ENCODE peak calls at places on chromosomes 13 and 19, in four cellular contexts. I, E, J and Y are unnamed samples.

GRCh38 chr13:30133976-30134375 is 173.4 kb downstream of the KATNAL1 start:
- DNase-seq in E (no peak), I (no peak), J (no peak), Y (no peak)

GRCh38 chr19:49954092-49954825 is 6.7 kb downstream of the SIGLEC11 start:
- DNase-seq in I (no peak), E (no peak), J (no peak), Y (no peak)

GRCh38 chr13:97852181-97852874 is 101.1 kb upstream of the IPO5 start:
- DNase-seq in I (no peak), J (no peak), E (no peak), Y (no peak)

GRCh38 chr13:101876951-101877350 is 424.5 kb downstream of the ITGBL1 start:
- DNase-seq in J (no peak), I (no peak), E (no peak), Y (no peak)

GRCh38 chr13:35472308-35473008 is 4.0 kb downstream of the MAB21L1 start:
- DNase-seq in E (no peak), J (no peak), I (no peak), Y (peak)

GRCh38 chr13:23966691-23967615 is 69.7 kb upstream of the C1QTNF9B start:
- DNase-seq in E (no peak), J (no peak), I (peak), Y (no peak)

GRCh38 chr13:96730676-96731075 is 263.6 kb downstream of the OXGR1 start:
- DNase-seq in J (no peak), E (no peak), I (no peak), Y (no peak)

GRCh38 chr19:3178973-3179738 is 587 bp downstream of the S1PR4 start:
- DNase-seq in E (no peak), J (no peak), I (no peak), Y (no peak)

GRCh38 chr13:109569938-109570711 is 216.3 kb downstream of the IRS2 start:
- DNase-seq in J (no peak), E (no peak), I (peak), Y (no peak)

GRCh38 chr13:30744686-30745085 is 9.3 kb downstream of the ALOX5AP start:
- DNase-seq in J (no peak), E (no peak), I (no peak), Y (no peak)

GRCh38 chr13:95624020-95624419 is 20.5 kb downstream of the DZIP1 start:
- DNase-seq in E (peak), J (peak), I (no peak), Y (peak)

GRCh38 chr13:71613347-71613746 is 253.7 kb downstream of the DACH1 start:
- DNase-seq in I (no peak), J (no peak), E (no peak), Y (no peak)

GRCh38 chr13:58712191-58712590 is 1080.6 kb downstream of the PCDH17 start:
- DNase-seq in J (no peak), I (no peak), E (peak), Y (no peak)

GRCh38 chr13:46288570-46289259 is 77.0 kb downstream of the LRRC63 start:
- DNase-seq in J (peak), I (peak), E (no peak), Y (peak)

GRCh38 chr19:12784394-12784870 is 6.9 kb upstream of the JUNB start:
- DNase-seq in E (no peak), J (no peak), I (no peak), Y (no peak)

GRCh38 chr19:5024282-5024681 is 55.4 kb downstream of the KDM4B start:
- DNase-seq in E (no peak), J (no peak), I (no peak), Y (no peak)

GRCh38 chr13:110503037-110503901 is 58.3 kb downstream of the RAB20 start:
- DNase-seq in J (no peak), I (no peak), E (no peak), Y (no peak)

GRCh38 chr13:29535663-29536655 is 59.5 kb downstream of the SLC7A1 start:
- DNase-seq in E (no peak), J (no peak), I (no peak), Y (no peak)

GRCh38 chr19:31548941-31549340 is 199.7 kb upstream of the TSHZ3 start:
- DNase-seq in I (no peak), E (no peak), J (no peak), Y (no peak)

GRCh38 chr13:31947105-31947504 is 84.5 kb upstream of the FRY start:
- DNase-seq in I (no peak), E (no peak), J (no peak), Y (no peak)

GRCh38 chr19:54325631-54326030 is 12.7 kb upstream of the LILRA5 start:
- DNase-seq in J (no peak), E (no peak), I (no peak), Y (no peak)

GRCh38 chr13:95455782-95456181 is 96.7 kb upstream of the CLDN10 start:
- DNase-seq in J (no peak), E (no peak), I (no peak), Y (no peak)

GRCh38 chr13:44307844-44308243 is 65.8 kb upstream of the SERP2 start:
- DNase-seq in J (peak), E (no peak), I (no peak), Y (no peak)

GRCh38 chr13:45196622-45197021 is 4.2 kb downstream of the KCTD4 start:
- DNase-seq in J (no peak), E (no peak), I (no peak), Y (no peak)

GRCh38 chr19:41528106-41528505 is 47.9 kb upstream of the CEACAM21 start:
- DNase-seq in J (no peak), I (no peak), E (no peak), Y (no peak)

GRCh38 chr19:46748325-46749109 is 2.3 kb upstream of the STRN4 start:
- DNase-seq in J (no peak), E (peak), I (no peak), Y (peak)

GRCh38 chr13:74629985-74630384 is 495.8 kb upstream of the KLF12 start:
- DNase-seq in E (no peak), I (no peak), J (no peak), Y (no peak)

GRCh38 chr13:99686944-99687382 is 185.7 kb downstream of the TM9SF2 start:
- DNase-seq in I (no peak), E (peak), J (no peak), Y (no peak)

GRCh38 chr19:8423821-8424223 is 10.7 kb downstream of the MARCHF2 start:
- DNase-seq in J (peak), I (no peak), E (no peak), Y (peak)

GRCh38 chr19:38663156-38663651 is 15.8 kb downstream of the ACTN4 start:
- DNase-seq in I (no peak), E (no peak), J (no peak), Y (no peak)
- H3K9ac ChIP-seq in I (no peak), E (no peak), J (no peak), Y (no peak)

GRCh38 chr13:113208424-113209335 is at the start of gene PCID2:
- DNase-seq in J (peak), I (peak), E (peak), Y (peak)

GRCh38 chr13:113209336-113209879 is at the start of gene CUL4A:
- DNase-seq in E (peak), J (peak), I (no peak), Y (peak)

GRCh38 chr13:113210834-113211233 is 1.4 kb downstream of the CUL4A start:
- DNase-seq in I (no peak), E (no peak), J (no peak), Y (no peak)

GRCh38 chr13:113209880-113210421 is 538 bp downstream of the CUL4A start:
- DNase-seq in I (no peak), J (peak), E (peak), Y (peak)

GRCh38 chr13:113211774-113212173 is 2.4 kb downstream of the CUL4A start:
- DNase-seq in E (no peak), I (no peak), J (no peak), Y (no peak)
- TF ChIP-seq YY1 in E (no peak), I (no peak), J (no peak), Y (no peak)

GRCh38 chr13:85632526-85633215 is 166.5 kb downstream of the SLITRK6 start:
- DNase-seq in I (no peak), E (no peak), J (no peak), Y (no peak)

GRCh38 chr13:85626603-85627002 is 172.6 kb downstream of the SLITRK6 start:
- DNase-seq in I (no peak), J (no peak), E (no peak), Y (no peak)

GRCh38 chr13:85631801-85632200 is 167.4 kb downstream of the SLITRK6 start:
- DNase-seq in I (no peak), J (no peak), E (no peak), Y (no peak)
- H3K9ac ChIP-seq in I (no peak), J (no peak), E (no peak), Y (no peak)

GRCh38 chr19:1467228-1467511 is 11.8 kb downstream of the C19orf25 start:
- DNase-seq in J (no peak), E (no peak), I (no peak), Y (no peak)

GRCh38 chr19:1466018-1466460 is 13.0 kb downstream of the C19orf25 start:
- DNase-seq in J (no peak), I (no peak), E (peak), Y (no peak)

GRCh38 chr19:1466461-1467227 is 12.4 kb downstream of the C19orf25 start:
- DNase-seq in E (peak), I (no peak), J (no peak), Y (no peak)

GRCh38 chr19:1467512-1468273 is 11.3 kb downstream of the C19orf25 start:
- DNase-seq in J (no peak), I (no peak), E (peak), Y (no peak)

GRCh38 chr19:1465191-1466016 is 13.6 kb downstream of the C19orf25 start:
- DNase-seq in E (peak), J (no peak), I (no peak), Y (no peak)
- TF ChIP-seq YY1 in E (peak), J (no peak), I (no peak), Y (no peak)

GRCh38 chr19:33039108-33039599 is 25.5 kb downstream of the RHPN2 start:
- DNase-seq in E (no peak), J (no peak), I (no peak), Y (no peak)

GRCh38 chr19:33039815-33040214 is 24.9 kb downstream of the RHPN2 start:
- DNase-seq in I (no peak), E (no peak), J (no peak), Y (no peak)

GRCh38 chr19:33035461-33035860 is 29.2 kb downstream of the RHPN2 start:
- DNase-seq in E (no peak), I (no peak), J (no peak), Y (no peak)

DNA sequence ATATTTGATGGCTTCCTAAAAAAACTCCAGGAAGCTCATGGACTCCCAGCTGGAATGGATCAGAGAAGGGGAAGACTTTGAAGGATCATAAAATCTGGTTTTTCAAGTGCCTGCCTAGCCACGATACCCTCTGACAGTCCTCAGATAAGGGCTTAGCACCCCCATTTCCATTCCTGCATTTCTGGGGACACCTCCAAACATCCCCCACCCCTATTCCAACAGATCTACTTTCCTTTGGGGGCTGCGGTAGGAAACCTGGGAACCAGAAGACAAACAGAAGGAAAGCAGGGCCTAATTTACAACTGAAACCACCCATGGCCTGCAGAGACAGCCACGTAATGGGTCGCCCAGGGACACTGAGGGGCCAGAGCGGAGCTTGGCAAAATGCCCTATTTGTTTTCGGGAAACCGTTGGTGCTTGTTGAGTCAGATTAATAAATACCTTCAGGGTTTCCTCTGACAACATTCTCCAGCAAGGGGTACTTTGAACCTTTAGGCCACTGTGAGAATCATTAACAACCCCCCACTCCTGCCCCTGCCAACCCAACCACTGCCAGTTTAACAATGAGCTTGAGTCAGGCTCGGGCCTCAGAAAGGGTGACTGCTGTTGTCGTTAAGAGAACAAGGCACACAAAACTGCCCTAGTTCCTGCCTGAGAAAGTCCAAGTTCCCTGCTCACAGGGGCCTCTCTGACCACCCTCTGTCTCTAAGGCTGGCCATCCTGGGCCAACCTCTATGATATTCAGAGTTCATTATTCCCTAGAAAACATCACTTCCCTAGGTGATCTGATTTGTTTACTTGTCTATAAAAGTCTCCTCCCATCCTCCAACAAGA is 23.5 kb downstream of the RHPN2 start:
- DNase-seq in E (no peak), J (peak), I (peak), Y (no peak)
- H3K9ac ChIP-seq in E (no peak), J (peak), I (no peak), Y (no peak)

GRCh38 chr13:114004416-114005205 is 30.7 kb upstream of the C13orf46 start:
- DNase-seq in I (no peak), E (no peak), J (no peak), Y (no peak)
- TF ChIP-seq YY1 in I (no peak), E (no peak), J (no peak), Y (no peak)